ENCODE peak calls at places on chromosomes 5 and 9, in nine cellular contexts. S, D, G, V, M, B, A, X and Q are unnamed samples.

GRCh38 chr9:15136646-15137045 is 170.4 kb downstream of the TTC39B start:
- DNase-seq in X (no peak), B (no peak), G (no peak), V (peak), M (peak), D (peak), A (no peak), S (no peak), Q (no peak)

GRCh38 chr5:136157514-136157913 is 24.9 kb downstream of the SMAD5 start:
- DNase-seq in V (no peak), X (no peak), A (no peak), B (no peak), G (no peak), S (no peak), D (no peak), M (no peak), Q (no peak)

GRCh38 chr5:10338996-10339903 is 14.2 kb upstream of the MARCHF6 start:
- DNase-seq in M (no peak), B (peak), X (no peak), A (no peak), G (no peak), V (no peak), S (no peak), D (no peak), Q (no peak)

GRCh38 chr9:33161589-33162132 is 5.5 kb downstream of the B4GALT1 start:
- DNase-seq in V (no peak), X (no peak), S (no peak), M (no peak), D (no peak), A (no peak), G (no peak), B (no peak), Q (no peak)

GRCh38 chr9:4725706-4726442 is 15.1 kb downstream of the AK3 start:
- DNase-seq in X (no peak), S (no peak), M (no peak), G (no peak), V (no peak), D (no peak), A (no peak), B (no peak), Q (no peak)

GRCh38 chr5:142866563-142867275 is 96.5 kb downstream of the ARHGAP26 start:
- DNase-seq in S (peak), D (peak), B (peak), G (no peak), A (no peak), X (no peak), M (peak), V (peak), Q (peak)

GRCh38 chr5:7518947-7519560 is 123.1 kb downstream of the ADCY2 start:
- DNase-seq in A (no peak), S (no peak), G (no peak), M (peak), B (no peak), D (peak), V (no peak), X (no peak), Q (no peak)

GRCh38 chr5:32446660-32447059 is 2.1 kb upstream of the ZFR start:
- DNase-seq in V (no peak), A (no peak), X (no peak), M (peak), G (no peak), S (no peak), D (no peak), B (no peak), Q (no peak)